ENCODE peak calls at places on chromosomes 12 and 14, in four cellular contexts. T, B, X and G are unnamed samples.

GRCh38 chr12:78403681-78404080 is 460.9 kb upstream of the SYT1 start:
- DNase-seq in T (no peak), B (peak; percentile 40), X (no peak), G (no peak)

GRCh38 chr12:53172352-53172751 is 8.2 kb upstream of the ZNF740 start:
- DNase-seq in B (peak; percentile 81), T (no peak), X (no peak), G (peak; percentile 66)

GRCh38 chr14:22007278-22008097 is 333.9 kb upstream of the OR4E1 start:
- DNase-seq in B (no peak), X (no peak), T (no peak), G (no peak)

GRCh38 chr14:92649066-92649465 is 99.4 kb downstream of the LGMN start:
- DNase-seq in X (no peak), B (no peak), T (no peak), G (no peak)

GRCh38 chr12:15757553-15758255 is 31.5 kb downstream of the EPS8 start:
- DNase-seq in B (peak; percentile 92), T (no peak), X (no peak), G (peak; percentile 87)

GRCh38 chr12:50425859-50426258 is 25.2 kb downstream of the LARP4 start:
- DNase-seq in T (no peak), B (no peak), X (no peak), G (no peak)

GRCh38 chr14:70057519-70058136 is 131.1 kb downstream of the SLC8A3 start:
- DNase-seq in T (no peak), B (no peak), X (no peak), G (no peak)

GRCh38 chr14:51730094-51730493 is 78.4 kb downstream of the FRMD6 start:
- DNase-seq in X (no peak), B (no peak), T (no peak), G (no peak)

GRCh38 chr14:102088012-102088792 is 1.4 kb upstream of the HSP90AA1 start:
- DNase-seq in X (peak; percentile 52), T (peak; percentile 56), B (no peak), G (no peak)

GRCh38 chr12:32126720-32127119 is 20.1 kb downstream of the BICD1 start:
- DNase-seq in X (no peak), T (no peak), B (peak; percentile 92), G (no peak)

GRCh38 chr12:69129014-69129413 is 110.4 kb upstream of the CPSF6 start:
- DNase-seq in T (no peak), X (no peak), B (no peak), G (no peak)

GRCh38 chr12:18383203-18383602 is 121.9 kb downstream of the PIK3C2G start:
- DNase-seq in B (peak; percentile 89), T (peak; percentile 46), X (no peak), G (peak; percentile 37)

DNA sequence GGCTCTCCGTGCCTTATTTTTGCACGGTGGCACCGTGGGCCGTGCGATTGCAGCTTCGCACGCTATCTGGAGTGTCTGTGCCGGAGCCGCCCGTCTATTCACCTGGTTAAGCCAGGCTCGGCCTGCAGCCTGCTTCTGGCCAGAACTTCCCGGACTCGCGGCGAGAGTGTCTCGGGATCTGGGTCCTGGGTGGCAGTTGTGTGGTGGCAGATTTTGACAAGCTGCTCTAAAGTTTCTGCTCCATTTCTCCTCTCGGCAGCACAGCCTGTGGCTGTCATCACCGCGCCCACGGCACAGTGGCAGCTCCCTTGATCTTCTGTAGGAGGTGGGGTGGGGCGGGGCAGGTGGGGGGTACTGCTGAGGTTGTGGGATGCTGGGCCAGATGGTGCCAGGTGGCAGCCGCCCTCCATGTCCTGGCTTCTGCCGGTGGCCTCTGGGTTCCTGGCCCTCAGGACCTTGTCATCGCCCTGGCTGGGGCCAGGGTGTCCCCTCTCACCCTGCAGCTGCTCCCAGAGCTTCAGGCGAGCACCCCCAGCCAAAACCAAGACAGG is 2.9 kb downstream of the MMP17 start:
- DNase-seq in B (no peak), T (no peak), X (no peak), G (no peak)
- H3K27me3 ChIP-seq in B (no peaks in the 10 kb centered on the region), T (no peaks in the 10 kb centered on the region), X (peaks cover 76% of the 10 kb centered on the region), G (no peaks in the 10 kb centered on the region)

GRCh38 chr14:104119119-104119699 is 19.2 kb upstream of the KIF26A start:
- DNase-seq in B (no peak), X (no peak), T (no peak), G (no peak)

GRCh38 chr14:104117341-104118005 is 20.9 kb upstream of the KIF26A start:
- DNase-seq in T (no peak), B (no peak), X (peak; percentile 9), G (no peak)

GRCh38 chr14:104119700-104120251 is 18.6 kb upstream of the KIF26A start:
- DNase-seq in X (no peak), T (no peak), B (no peak), G (no peak)

GRCh38 chr14:104116544-104117340 is 21.6 kb upstream of the KIF26A start:
- DNase-seq in B (no peak), T (no peak), X (peak; percentile 10), G (no peak)

DNA sequence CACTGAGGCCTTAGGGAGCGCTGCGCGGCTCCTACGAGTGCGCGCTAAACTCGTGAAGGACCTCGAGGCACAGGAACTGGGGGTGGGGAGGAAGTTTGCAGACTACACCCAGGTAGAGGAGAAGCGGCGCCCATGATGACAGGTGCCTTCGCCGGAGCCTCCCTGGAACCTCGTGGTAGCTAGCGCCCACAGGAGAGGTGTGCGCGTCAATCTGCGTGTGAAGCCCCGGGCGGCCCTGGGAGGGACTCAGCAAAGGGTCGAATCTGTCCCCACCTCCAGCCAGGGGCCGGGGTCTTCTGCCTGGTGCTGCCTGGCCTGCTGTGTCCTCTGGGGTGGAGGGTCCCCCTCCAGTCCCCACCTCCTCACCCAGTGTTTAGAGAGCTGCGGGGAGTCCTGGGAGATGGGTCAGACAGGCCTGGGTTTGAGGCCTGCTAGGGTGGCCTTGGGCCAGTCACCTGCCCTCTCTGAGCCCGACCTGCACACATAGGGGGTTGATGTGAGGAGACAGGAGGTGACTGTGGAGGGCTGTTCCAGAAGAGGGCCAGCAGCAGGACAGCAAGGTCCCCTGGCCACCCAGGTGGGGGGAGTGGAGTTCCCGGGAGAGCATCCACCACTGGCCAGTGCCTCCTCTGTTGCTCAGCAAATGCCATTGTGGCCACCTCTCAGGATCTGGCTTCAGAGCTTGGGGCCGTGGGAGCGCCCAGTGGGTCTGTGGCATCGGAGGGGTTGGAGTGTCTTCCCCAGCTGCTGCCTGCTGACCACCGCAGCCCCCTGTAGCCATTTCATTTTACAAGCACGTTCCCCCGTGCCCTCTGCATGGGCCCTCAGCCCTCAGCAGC is 20.2 kb upstream of the KIF26A start:
- DNase-seq in X (peak; percentile 7), T (no peak), B (no peak), G (no peak)
- H3K4me3 ChIP-seq in X (no peak overlapping the region), T (no peak overlapping the region), B (no peak overlapping the region), G (no peak overlapping the region)

DNA sequence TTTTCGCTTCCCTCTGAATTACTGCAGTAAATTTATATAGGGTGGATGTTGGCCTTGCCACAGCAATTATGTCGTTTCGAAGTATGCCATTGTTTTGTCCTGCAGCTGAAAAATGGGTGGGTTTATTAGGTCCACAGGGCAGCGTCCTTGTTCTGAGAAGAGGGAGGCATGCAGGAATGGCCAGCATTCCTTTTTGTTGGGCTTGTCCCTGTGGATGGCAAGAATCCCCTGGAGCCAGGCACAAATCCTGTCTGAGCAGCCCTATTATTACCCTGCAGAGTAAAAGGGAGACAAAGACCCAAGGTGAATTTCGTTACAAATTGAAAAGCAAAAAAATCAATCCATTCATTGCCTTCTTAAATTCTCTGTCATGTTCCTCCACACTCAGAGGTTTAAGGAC is 88.1 kb downstream of the CHST11 start:
- DNase-seq in B (no peak), X (no peak), T (no peak), G (no peak)
- H3K27me3 ChIP-seq in B (peaks cover 10% of the 10 kb centered on the region), X (no peaks in the 10 kb centered on the region), T (no peaks in the 10 kb centered on the region), G (no peaks in the 10 kb centered on the region)

DNA sequence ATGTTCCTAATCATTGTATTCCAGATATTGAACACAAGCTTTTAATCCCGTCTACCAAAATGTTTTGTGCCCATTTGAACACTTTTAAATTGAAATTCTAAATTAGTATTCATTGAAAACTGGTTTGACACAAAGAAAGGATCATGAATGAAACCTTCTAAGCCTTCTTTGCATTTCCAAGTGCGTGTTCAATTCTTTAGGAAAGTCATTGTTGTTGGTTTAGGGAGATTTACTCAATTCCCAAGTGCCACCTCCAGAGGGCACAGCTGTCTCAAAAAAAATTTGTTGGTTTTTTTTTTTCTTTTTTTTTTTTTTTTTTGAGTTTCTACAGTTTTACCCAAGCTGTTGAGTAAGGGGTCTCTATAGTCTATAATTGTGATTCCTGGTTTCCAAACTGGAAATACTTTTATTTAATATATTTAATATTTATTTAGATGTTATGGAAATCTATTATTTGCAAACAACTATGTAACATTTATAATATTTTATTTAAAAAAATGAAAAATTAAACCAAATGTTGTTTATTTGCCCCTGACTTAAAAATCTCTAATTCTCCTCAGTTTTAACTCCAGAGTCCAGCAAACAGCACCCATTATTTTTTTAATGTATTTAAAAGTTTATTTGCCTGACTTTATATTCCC is 79.9 kb downstream of the NEDD1 start:
- DNase-seq in X (no peak), B (peak; percentile 7), T (peak; percentile 53), G (no peak)
- H3K4me3 ChIP-seq in X (no peak overlapping the region), B (no peak overlapping the region), T (no peak overlapping the region), G (no peak overlapping the region)

DNA sequence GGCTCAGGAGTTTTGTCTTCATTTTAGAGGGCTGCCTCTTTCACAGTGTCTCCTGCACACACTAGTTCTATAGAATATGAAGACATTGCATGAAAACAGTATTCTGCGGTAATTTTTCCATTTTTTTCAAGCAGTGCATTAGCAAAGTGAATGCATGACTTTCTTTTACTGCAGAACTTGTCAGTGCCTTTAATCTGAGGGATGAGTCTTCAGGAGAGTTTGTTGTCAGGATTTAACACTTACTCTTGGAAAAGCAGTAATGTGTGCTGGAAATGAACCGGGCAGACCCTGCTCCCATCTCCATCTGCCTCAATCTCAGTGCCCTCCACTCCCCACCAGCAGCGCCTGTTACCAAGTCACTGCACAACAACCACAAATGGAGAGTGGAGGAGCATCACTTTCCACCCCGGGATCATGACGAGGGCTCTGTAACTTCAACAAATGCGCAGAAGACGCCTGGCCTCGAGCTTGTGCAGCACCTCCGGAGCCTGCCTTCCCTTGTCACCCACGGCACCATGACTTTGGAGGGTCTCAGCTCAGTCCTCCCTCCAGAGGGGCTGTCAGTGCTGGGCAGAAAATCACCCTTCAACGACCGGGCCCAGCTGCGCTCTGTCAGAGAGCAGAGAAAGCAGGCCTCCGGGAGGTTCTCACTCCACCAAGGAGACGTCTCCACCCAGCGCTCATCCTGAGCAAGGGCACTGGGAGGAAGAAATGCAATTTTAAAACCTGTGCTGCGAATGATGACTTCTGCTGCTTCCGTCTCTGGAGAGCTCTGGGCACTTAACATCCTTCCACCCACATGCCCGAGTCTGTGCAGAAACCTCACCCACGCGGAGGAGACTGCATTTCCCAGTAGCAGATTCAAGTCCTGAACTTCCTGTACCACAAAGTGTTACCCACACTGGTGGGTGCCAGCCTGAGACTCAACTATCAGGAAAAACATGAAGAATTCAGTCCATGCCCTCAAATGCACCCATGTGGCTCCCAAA is 255.7 kb downstream of the ADGRD1 start:
- DNase-seq in T (no peak), X (no peak), B (no peak), G (no peak)
- H3K27me3 ChIP-seq in T (no peaks in the 10 kb centered on the region), X (no peaks in the 10 kb centered on the region), B (no peaks in the 10 kb centered on the region), G (no peaks in the 10 kb centered on the region)

GRCh38 chr14:77985235-77985634 is 184.9 kb upstream of the NRXN3 start:
- DNase-seq in X (no peak), B (no peak), T (no peak), G (peak; percentile 73)
- H3K4me3 ChIP-seq in X (no peak overlapping the region), B (no peak overlapping the region), T (no peak overlapping the region), G (no peak overlapping the region)

GRCh38 chr12:124286414-124286813 is 8.5 kb upstream of the RFLNA start:
- DNase-seq in B (no peak), T (peak; percentile 33), X (no peak), G (no peak)

GRCh38 chr12:124279846-124280360 is 15.0 kb upstream of the RFLNA start:
- DNase-seq in B (no peak), T (peak; percentile 18), X (no peak), G (peak; percentile 34)

GRCh38 chr12:124281309-124281708 is 13.6 kb upstream of the RFLNA start:
- DNase-seq in B (no peak), X (no peak), T (no peak), G (no peak)

GRCh38 chr12:124284368-124284767 is 10.5 kb upstream of the RFLNA start:
- DNase-seq in T (no peak), B (no peak), X (no peak), G (no peak)

GRCh38 chr12:124283326-124283725 is 11.6 kb upstream of the RFLNA start:
- DNase-seq in B (no peak), T (peak; percentile 85), X (no peak), G (no peak)
- H3K27me3 ChIP-seq in B (peaks cover 63% of the 10 kb centered on the region), T (no peaks in the 10 kb centered on the region), X (peaks cover 19% of the 10 kb centered on the region), G (peaks cover 4% of the 10 kb centered on the region)